ENCODE peak calls at places on chromosome 21, in nine cellular contexts. B is Right ventricle myocardium superior; F is stimulated activated naive CD8-positive, alpha-beta T cell treated with anti-CD3 and anti-CD28 coated beads, Interleukin-15, amount 100 ng/mL, for 72 hours; N is AG04450; G is head of caudate nucleus; T is T-helper 17 cell; H is T-helper 9 cell; X is glutamatergic neuron; J is fibroblast of villous mesenchyme. Y is an unnamed sample.

GRCh38 chr21:16633851-16634521 is 878.9 kb upstream of the CXADR start:
- DNase-seq in B (no peak), F (no peak), N (no peak), G (no peak), T (no peak), H (no peak), X (no peak), J (no peak), Y (no peak)

GRCh38 chr21:35475768-35476167 is 426.7 kb upstream of the RUNX1 start:
- DNase-seq in B (no peak), F (no peak), N (no peak), G (no peak), T (no peak), H (no peak), X (no peak), J (peak; percentile 93), Y (peak; percentile 77)

GRCh38 chr21:39156024-39156423 is 27.2 kb downstream of the PSMG1 start:
- DNase-seq in B (no peak), F (no peak), N (no peak), G (no peak), T (no peak), H (no peak), X (no peak), J (no peak), Y (no peak)

GRCh38 chr21:19328954-19329353 is 925.4 kb upstream of the TMPRSS15 start:
- DNase-seq in B (no peak), F (no peak), N (no peak), G (no peak), T (no peak), H (no peak), X (no peak), J (no peak), Y (no peak)

GRCh38 chr21:14875704-14876364 is 189.0 kb downstream of the NRIP1 start:
- DNase-seq in B (no peak), F (no peak), N (no peak), G (no peak), T (no peak), H (no peak), X (no peak), J (peak; percentile 40), Y (no peak)

GRCh38 chr21:26047279-26047967 is 123.1 kb downstream of the APP start:
- DNase-seq in B (no peak), F (no peak), N (no peak), G (no peak), T (no peak), H (no peak), X (no peak), J (no peak), Y (no peak)

GRCh38 chr21:46307625-46308024 is 16.0 kb downstream of the C21orf58 start:
- DNase-seq in B (peak; percentile 5), F (no peak), N (no peak), G (no peak), T (no peak), H (no peak), X (no peak), J (peak; percentile 39), Y (peak; percentile 43)

GRCh38 chr21:41671859-41672542 is 94.9 kb downstream of the RIPK4 start:
- DNase-seq in B (peak; percentile 37), F (no peak), N (no peak), G (no peak), T (no peak), H (no peak), X (no peak), J (no peak), Y (no peak)

GRCh38 chr21:42234464-42235241 is 15.7 kb downstream of the ABCG1 start:
- DNase-seq in B (peak; percentile 84), F (peak; percentile 85), N (no peak), G (peak; percentile 91), T (peak; percentile 84), H (peak; percentile 86), X (peak; percentile 90), J (peak; percentile 38), Y (peak; percentile 44)

GRCh38 chr21:17295997-17296396 is 216.8 kb upstream of the CXADR start:
- DNase-seq in B (no peak), F (no peak), N (no peak), G (no peak), T (no peak), H (no peak), X (no peak), J (no peak), Y (no peak)

GRCh38 chr21:45366931-45367401 is 38.0 kb upstream of the COL18A1 start:
- DNase-seq in B (peak; percentile 74), F (no peak), N (peak; percentile 93), G (no peak), T (no peak), H (no peak), X (no peak), J (peak; percentile 99), Y (peak; percentile 98)

GRCh38 chr21:28345934-28346333 is 646.7 kb downstream of the LTN1 start:
- DNase-seq in B (no peak), F (no peak), N (no peak), G (no peak), T (no peak), H (no peak), X (no peak), J (no peak), Y (no peak)

GRCh38 chr21:36676039-36676950 is 22.6 kb upstream of the SIM2 start:
- DNase-seq in B (no peak), F (no peak), N (no peak), G (no peak), T (no peak), H (no peak), X (no peak), J (no peak), Y (no peak)

GRCh38 chr21:45387506-45387905 is 17.5 kb upstream of the COL18A1 start:
- DNase-seq in B (no peak), F (no peak), N (no peak), G (no peak), T (no peak), H (no peak), X (peak; percentile 4), J (no peak), Y (peak; percentile 6)

GRCh38 chr21:16081304-16081703 is 351.5 kb downstream of the USP25 start:
- DNase-seq in B (no peak), F (no peak), N (no peak), G (no peak), T (no peak), H (no peak), X (no peak), J (no peak), Y (no peak)

GRCh38 chr21:45954271-45954670 is 27.3 kb upstream of the COL6A1 start:
- DNase-seq in B (peak; percentile 57), F (no peak), N (no peak), G (no peak), T (no peak), H (no peak), X (no peak), J (peak; percentile 69), Y (peak; percentile 36)

GRCh38 chr21:26164311-26164710 is 6.3 kb downstream of the APP start:
- DNase-seq in B (no peak), F (no peak), N (no peak), G (no peak), T (no peak), H (no peak), X (no peak), J (no peak), Y (no peak)

GRCh38 chr21:35368326-35368725 is 319.2 kb upstream of the RUNX1 start:
- DNase-seq in B (no peak), F (no peak), N (no peak), G (no peak), T (no peak), H (no peak), X (no peak), J (no peak), Y (no peak)

GRCh38 chr21:34072145-34073031 is 990 bp upstream of the MRPS6 start:
- DNase-seq in B (peak; percentile 69), F (no peak), N (no peak), G (peak; percentile 45), T (no peak), H (peak; percentile 2), X (no peak), J (no peak), Y (no peak)

GRCh38 chr21:42843021-42843420 is 36.3 kb downstream of the WDR4 start:
- DNase-seq in B (peak; percentile 26), F (no peak), N (no peak), G (no peak), T (no peak), H (no peak), X (no peak), J (no peak), Y (no peak)

GRCh38 chr21:32007461-32007860 is 134.6 kb downstream of the HUNK start:
- DNase-seq in B (no peak), F (no peak), N (no peak), G (no peak), T (no peak), H (no peak), X (no peak), J (no peak), Y (peak; percentile 29)

GRCh38 chr21:16376673-16377072 is 646.9 kb downstream of the USP25 start:
- DNase-seq in B (no peak), F (no peak), N (no peak), G (no peak), T (no peak), H (no peak), X (no peak), J (no peak), Y (no peak)

GRCh38 chr21:36799869-36800268 is 101.0 kb downstream of the SIM2 start:
- DNase-seq in B (no peak), F (no peak), N (no peak), G (no peak), T (no peak), H (no peak), X (no peak), J (peak; percentile 74), Y (peak; percentile 30)

GRCh38 chr21:27477321-27477720 is 510.4 kb upstream of the ADAMTS5 start:
- DNase-seq in B (no peak), F (no peak), N (no peak), G (no peak), T (no peak), H (no peak), X (no peak), J (peak; percentile 69), Y (no peak)

GRCh38 chr21:44087426-44088400 is 19.5 kb upstream of the PWP2 start:
- DNase-seq in B (peak; percentile 52), F (no peak), N (no peak), G (peak; percentile 42), T (no peak), H (no peak), X (no peak), J (no peak), Y (no peak)

GRCh38 chr21:45284456-45284741 is 3.3 kb downstream of the POFUT2 start:
- DNase-seq in B (no peak), F (no peak), N (no peak), G (peak; percentile 7), T (no peak), H (no peak), X (no peak), J (no peak), Y (no peak)

GRCh38 chr21:36909901-36910561 is 56.4 kb downstream of the HLCS start:
- DNase-seq in B (no peak), F (no peak), N (peak; percentile 93), G (no peak), T (no peak), H (no peak), X (no peak), J (peak; percentile 98), Y (peak; percentile 99)

GRCh38 chr21:42651515-42652401 is 1.7 kb upstream of the PDE9A start:
- DNase-seq in B (peak; percentile 44), F (no peak), N (no peak), G (no peak), T (no peak), H (no peak), X (peak; percentile 28), J (no peak), Y (no peak)

GRCh38 chr21:33945652-33946270 is 30.2 kb upstream of the ATP5PO start:
- DNase-seq in B (no peak), F (no peak), N (no peak), G (no peak), T (no peak), H (no peak), X (no peak), J (no peak), Y (no peak)

GRCh38 chr21:41831453-41831831 is 47.7 kb downstream of the PRDM15 start:
- DNase-seq in B (no peak), F (no peak), N (no peak), G (no peak), T (no peak), H (no peak), X (no peak), J (no peak), Y (no peak)